ENCODE peak calls at places on chromosomes 7 and 10, in five cellular contexts. One of them, this sample, is unnamed.

GRCh38 chr10:129438024-129438423 is 29.0 kb upstream of the MGMT start:
- DNase-seq in prostate gland: no peak
- DNase-seq in GM23248: no peak
- DNase-seq in upper lobe of right lung: no peak
- DNase-seq in hepatocyte: no peak
- DNase-seq in this sample: no peak

GRCh38 chr7:137453356-137453755 is 109.8 kb upstream of the PTN start:
- DNase-seq in prostate gland: no peak
- DNase-seq in GM23248: no peak
- DNase-seq in upper lobe of right lung: no peak
- DNase-seq in hepatocyte: no peak
- DNase-seq in this sample: no peak

GRCh38 chr7:152522551-152522950 is 86.7 kb upstream of the KMT2C start:
- DNase-seq in prostate gland: no peak
- DNase-seq in GM23248: no peak
- DNase-seq in upper lobe of right lung: no peak
- DNase-seq in hepatocyte: no peak
- DNase-seq in this sample: no peak

GRCh38 chr10:32210306-32211045 is 136.5 kb downstream of the EPC1 start:
- DNase-seq in prostate gland: no peak
- DNase-seq in GM23248: peak; percentile 80
- DNase-seq in upper lobe of right lung: no peak
- DNase-seq in hepatocyte: peak; percentile 39
- DNase-seq in this sample: no peak

GRCh38 chr7:152329469-152329868 is 106.3 kb downstream of the KMT2C start:
- DNase-seq in prostate gland: no peak
- DNase-seq in GM23248: no peak
- DNase-seq in upper lobe of right lung: no peak
- DNase-seq in hepatocyte: no peak
- DNase-seq in this sample: no peak

GRCh38 chr10:71243756-71244637 is 31.6 kb downstream of the UNC5B start:
- DNase-seq in prostate gland: no peak
- DNase-seq in GM23248: peak; percentile 85
- DNase-seq in upper lobe of right lung: no peak
- DNase-seq in hepatocyte: no peak
- DNase-seq in this sample: no peak

GRCh38 chr7:151795168-151795754 is 81.7 kb downstream of the PRKAG2 start:
- DNase-seq in prostate gland: no peak
- DNase-seq in GM23248: no peak
- DNase-seq in upper lobe of right lung: peak; percentile 64
- DNase-seq in hepatocyte: no peak
- DNase-seq in this sample: no peak

GRCh38 chr10:25555865-25556264 is 378.2 kb upstream of the MYO3A start:
- DNase-seq in prostate gland: no peak
- DNase-seq in GM23248: no peak
- DNase-seq in upper lobe of right lung: no peak
- DNase-seq in hepatocyte: no peak
- DNase-seq in this sample: no peak

GRCh38 chr10:104033401-104033930 is 52.2 kb downstream of the COL17A1 start:
- DNase-seq in prostate gland: peak; percentile 3
- DNase-seq in GM23248: no peak
- DNase-seq in upper lobe of right lung: peak; percentile 38
- DNase-seq in hepatocyte: no peak
- DNase-seq in this sample: no peak

GRCh38 chr7:28165971-28166955 is 14.3 kb downstream of the JAZF1 start:
- DNase-seq in prostate gland: no peak
- DNase-seq in GM23248: peak; percentile 90
- DNase-seq in upper lobe of right lung: no peak
- DNase-seq in hepatocyte: peak; percentile 22
- DNase-seq in this sample: no peak

GRCh38 chr10:100909506-100910260 is 3.1 kb upstream of the SLF2 start:
- DNase-seq in prostate gland: no peak
- DNase-seq in GM23248: no peak
- DNase-seq in upper lobe of right lung: no peak
- DNase-seq in hepatocyte: peak; percentile 33
- DNase-seq in this sample: no peak

GRCh38 chr10:9296206-9296605 is 1241.7 kb downstream of the GATA3 start:
- DNase-seq in prostate gland: no peak
- DNase-seq in GM23248: peak; percentile 57
- DNase-seq in upper lobe of right lung: no peak
- DNase-seq in hepatocyte: no peak
- DNase-seq in this sample: no peak

GRCh38 chr7:159096736-159097581 is 47.7 kb downstream of the VIPR2 start:
- DNase-seq in prostate gland: no peak
- DNase-seq in GM23248: no peak
- DNase-seq in upper lobe of right lung: peak; percentile 64
- DNase-seq in hepatocyte: no peak
- DNase-seq in this sample: peak; percentile 50

GRCh38 chr10:22477365-22478287 is 132.3 kb downstream of the SPAG6 start:
- DNase-seq in prostate gland: no peak
- DNase-seq in GM23248: no peak
- DNase-seq in upper lobe of right lung: no peak
- DNase-seq in hepatocyte: peak; percentile 21
- DNase-seq in this sample: no peak

GRCh38 chr7:107857541-107857912 is 33.5 kb upstream of the DLD start:
- DNase-seq in prostate gland: no peak
- DNase-seq in GM23248: peak; percentile 66
- DNase-seq in upper lobe of right lung: no peak
- DNase-seq in hepatocyte: no peak
- DNase-seq in this sample: no peak

GRCh38 chr7:112866424-112866823 is 76.2 kb upstream of the TMEM168 start:
- DNase-seq in prostate gland: no peak
- DNase-seq in GM23248: no peak
- DNase-seq in upper lobe of right lung: no peak
- DNase-seq in hepatocyte: no peak
- DNase-seq in this sample: no peak

GRCh38 chr10:27479016-27479415 is 25.1 kb upstream of the RAB18 start:
- DNase-seq in prostate gland: no peak
- DNase-seq in GM23248: no peak
- DNase-seq in upper lobe of right lung: no peak
- DNase-seq in hepatocyte: no peak
- DNase-seq in this sample: no peak

GRCh38 chr10:26696786-26697162 is 727 bp upstream of the PDSS1 start:
- DNase-seq in prostate gland: no peak
- DNase-seq in GM23248: no peak
- DNase-seq in upper lobe of right lung: no peak
- DNase-seq in hepatocyte: peak; percentile 79
- DNase-seq in this sample: no peak

GRCh38 chr10:51156913-51157312 is 82.6 kb downstream of the PRKG1 start:
- DNase-seq in prostate gland: no peak
- DNase-seq in GM23248: peak; percentile 56
- DNase-seq in upper lobe of right lung: no peak
- DNase-seq in hepatocyte: no peak
- DNase-seq in this sample: no peak

GRCh38 chr7:83413425-83413824 is 235.5 kb downstream of the SEMA3E start:
- DNase-seq in prostate gland: no peak
- DNase-seq in GM23248: peak; percentile 52
- DNase-seq in upper lobe of right lung: no peak
- DNase-seq in hepatocyte: no peak
- DNase-seq in this sample: no peak

GRCh38 chr10:22479419-22479818 is 134.1 kb downstream of the SPAG6 start:
- DNase-seq in prostate gland: no peak
- DNase-seq in GM23248: peak; percentile 20
- DNase-seq in upper lobe of right lung: no peak
- DNase-seq in hepatocyte: no peak
- DNase-seq in this sample: no peak

GRCh38 chr10:132738454-132739224 is 47.3 kb downstream of the NKX6-2 start:
- DNase-seq in prostate gland: no peak
- DNase-seq in GM23248: no peak
- DNase-seq in upper lobe of right lung: no peak
- DNase-seq in hepatocyte: no peak
- DNase-seq in this sample: no peak
- H3K27ac ChIP-seq in prostate gland: no peak overlapping the region
- H3K27ac ChIP-seq in GM23248: no peak overlapping the region
- H3K27ac ChIP-seq in upper lobe of right lung: no peak overlapping the region
- H3K27ac ChIP-seq in hepatocyte: no peak overlapping the region
- H3K27ac ChIP-seq in this sample: no peak overlapping the region

DNA sequence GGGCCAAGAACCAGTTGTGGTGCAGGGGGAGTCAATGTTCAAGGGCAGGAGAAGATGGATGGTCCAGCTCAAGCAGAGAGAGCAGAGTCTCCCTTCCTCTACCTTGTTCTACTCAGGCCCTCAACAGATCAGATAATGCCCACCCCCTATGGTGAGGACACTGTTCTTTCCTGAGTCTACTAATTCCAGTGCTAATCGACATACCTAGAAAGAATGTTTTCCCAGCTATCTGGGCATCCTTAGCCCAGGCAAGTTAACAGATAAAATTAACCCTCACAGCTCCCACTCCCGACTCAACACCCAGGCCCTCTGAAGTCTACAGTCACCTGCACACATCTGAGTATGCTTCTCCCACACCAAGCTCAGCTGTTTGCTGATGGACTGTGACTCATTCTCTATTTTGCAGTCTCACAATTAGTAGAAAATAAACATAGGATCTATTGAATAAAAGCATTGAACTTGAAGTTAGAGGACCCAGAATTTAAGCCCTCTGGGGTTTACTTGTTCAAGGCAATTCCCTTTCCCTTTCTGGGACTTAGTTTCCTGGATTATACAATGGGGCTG is 17.1 kb downstream of the COL13A1 start:
- DNase-seq in prostate gland: no peak
- DNase-seq in GM23248: no peak
- DNase-seq in upper lobe of right lung: no peak
- DNase-seq in hepatocyte: no peak
- DNase-seq in this sample: no peak
- H3K4me1 ChIP-seq in prostate gland: no peaks in the 10 kb centered on the region
- H3K4me1 ChIP-seq in GM23248: peaks cover 9% of the 10 kb centered on the region
- H3K4me1 ChIP-seq in upper lobe of right lung: peaks cover 3% of the 10 kb centered on the region
- H3K4me1 ChIP-seq in hepatocyte: peaks cover 8% of the 10 kb centered on the region
- H3K4me1 ChIP-seq in this sample: no peaks in the 10 kb centered on the region

DNA sequence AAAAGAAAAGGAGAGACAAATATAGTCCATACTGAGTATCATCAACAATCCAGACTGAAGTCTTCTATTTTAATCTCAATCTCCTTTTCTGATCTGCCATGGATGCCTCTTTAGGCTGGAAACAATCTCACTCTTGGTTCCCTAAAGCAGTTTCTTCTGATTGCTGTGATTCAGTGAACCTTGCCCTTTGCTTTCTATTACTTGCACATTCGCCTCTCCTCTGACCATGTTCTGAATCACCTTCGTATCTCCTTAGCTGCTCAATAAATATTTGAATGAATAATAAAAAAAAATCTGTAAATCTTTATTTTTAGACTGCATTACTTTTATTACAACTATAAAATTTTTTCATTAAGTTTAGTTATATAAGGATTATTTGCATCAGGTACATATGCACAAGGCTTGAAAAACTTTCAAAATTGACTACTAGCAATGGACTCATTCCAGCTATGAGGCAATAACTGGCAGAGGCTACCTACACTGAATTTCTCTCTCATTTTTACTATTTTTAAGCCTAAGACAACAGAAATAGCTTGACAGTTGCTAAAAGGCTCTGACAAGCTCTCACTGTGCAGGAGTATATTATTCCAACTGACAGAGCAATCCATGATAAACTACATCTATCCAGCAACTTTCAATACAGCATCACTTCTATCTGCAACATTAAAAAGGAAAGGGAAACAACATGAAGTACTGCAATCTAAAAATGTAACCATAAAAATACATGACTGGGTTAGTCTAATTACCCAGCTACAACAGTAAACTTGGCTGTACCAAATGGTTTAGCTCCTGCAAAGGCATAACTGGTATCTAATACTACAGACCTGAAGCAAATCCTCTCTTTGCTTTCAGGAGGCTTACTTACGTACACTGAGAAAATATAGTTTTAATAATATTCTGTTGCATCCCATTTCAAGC is 25.6 kb downstream of the TM9SF3 start:
- DNase-seq in prostate gland: no peak
- DNase-seq in GM23248: peak; percentile 62
- DNase-seq in upper lobe of right lung: no peak
- DNase-seq in hepatocyte: peak; percentile 25
- DNase-seq in this sample: no peak
- H3K36me3 ChIP-seq in prostate gland: no peaks in the 10 kb centered on the region
- H3K36me3 ChIP-seq in GM23248: peaks cover 50% of the 10 kb centered on the region
- H3K36me3 ChIP-seq in upper lobe of right lung: peaks cover 58% of the 10 kb centered on the region
- H3K36me3 ChIP-seq in hepatocyte: no peaks in the 10 kb centered on the region
- H3K36me3 ChIP-seq in this sample: peaks cover 9% of the 10 kb centered on the region

GRCh38 chr10:80412521-80412920 is 4.2 kb downstream of the PRXL2A start:
- DNase-seq in prostate gland: no peak
- DNase-seq in GM23248: no peak
- DNase-seq in upper lobe of right lung: no peak
- DNase-seq in hepatocyte: no peak
- DNase-seq in this sample: no peak
- H3K27ac ChIP-seq in prostate gland: peak overlapping the region; percentile 85
- H3K27ac ChIP-seq in GM23248: no peak overlapping the region
- H3K27ac ChIP-seq in upper lobe of right lung: peak overlapping the region; percentile 51
- H3K27ac ChIP-seq in hepatocyte: peak overlapping the region; percentile 94
- H3K27ac ChIP-seq in this sample: no peak overlapping the region

GRCh38 chr7:133904766-133905165 is 222.4 kb upstream of the LRGUK start:
- DNase-seq in prostate gland: no peak
- DNase-seq in GM23248: no peak
- DNase-seq in upper lobe of right lung: no peak
- DNase-seq in hepatocyte: no peak
- DNase-seq in this sample: no peak

GRCh38 chr7:133912916-133913697 is 214.0 kb upstream of the LRGUK start:
- DNase-seq in prostate gland: no peak
- DNase-seq in GM23248: peak; percentile 53
- DNase-seq in upper lobe of right lung: no peak
- DNase-seq in hepatocyte: no peak
- DNase-seq in this sample: no peak

GRCh38 chr7:133916621-133917020 is 210.5 kb upstream of the LRGUK start:
- DNase-seq in prostate gland: no peak
- DNase-seq in GM23248: no peak
- DNase-seq in upper lobe of right lung: no peak
- DNase-seq in hepatocyte: no peak
- DNase-seq in this sample: no peak

GRCh38 chr7:133911724-133912123 is 215.4 kb upstream of the LRGUK start:
- DNase-seq in prostate gland: no peak
- DNase-seq in GM23248: no peak
- DNase-seq in upper lobe of right lung: no peak
- DNase-seq in hepatocyte: no peak
- DNase-seq in this sample: no peak

GRCh38 chr7:133910761-133911160 is 216.4 kb upstream of the LRGUK start:
- DNase-seq in prostate gland: no peak
- DNase-seq in GM23248: no peak
- DNase-seq in upper lobe of right lung: no peak
- DNase-seq in hepatocyte: no peak
- DNase-seq in this sample: no peak
- H3K4me1 ChIP-seq in prostate gland: no peaks in the 10 kb centered on the region
- H3K4me1 ChIP-seq in GM23248: peaks cover 7% of the 10 kb centered on the region
- H3K4me1 ChIP-seq in upper lobe of right lung: no peaks in the 10 kb centered on the region
- H3K4me1 ChIP-seq in hepatocyte: no peaks in the 10 kb centered on the region
- H3K4me1 ChIP-seq in this sample: no peaks in the 10 kb centered on the region

This sample was measured in thoracic aorta.